ENCODE peak calls at places on chromosomes 11 and 22, in seven cellular contexts. One of them, this sample, is unnamed.

GRCh38 chr11:47400813-47401279 is 7.5 kb upstream of the SLC39A13 start:
- DNase-seq in HCT116: no peak
- DNase-seq in A549: no peak
- DNase-seq in GM23248: peak; percentile 24
- DNase-seq in AG04450: no peak
- DNase-seq in CD8-positive, alpha-beta T cell: no peak
- DNase-seq in colonic mucosa: no peak
- DNase-seq in this sample: no peak

GRCh38 chr22:26492220-26492619 is 8.5 kb downstream of the SRRD start:
- DNase-seq in AG04450: no peak
- DNase-seq in GM23248: no peak
- DNase-seq in CD8-positive, alpha-beta T cell: no peak
- DNase-seq in colonic mucosa: no peak
- DNase-seq in A549: no peak
- DNase-seq in HCT116: no peak
- DNase-seq in this sample: no peak

GRCh38 chr11:122786896-122787295 is 51.4 kb upstream of the CRTAM start:
- DNase-seq in GM23248: no peak
- DNase-seq in colonic mucosa: no peak
- DNase-seq in AG04450: no peak
- DNase-seq in HCT116: no peak
- DNase-seq in CD8-positive, alpha-beta T cell: no peak
- DNase-seq in A549: no peak
- DNase-seq in this sample: no peak

GRCh38 chr11:65817312-65817814 is 16.4 kb upstream of the SNX32 start:
- DNase-seq in AG04450: no peak
- DNase-seq in CD8-positive, alpha-beta T cell: no peak
- DNase-seq in GM23248: no peak
- DNase-seq in A549: no peak
- DNase-seq in colonic mucosa: no peak
- DNase-seq in HCT116: no peak
- DNase-seq in this sample: no peak

GRCh38 chr11:57379732-57380131 is 1.2 kb downstream of the PRG3 start:
- DNase-seq in A549: no peak
- DNase-seq in GM23248: peak; percentile 53
- DNase-seq in CD8-positive, alpha-beta T cell: no peak
- DNase-seq in HCT116: no peak
- DNase-seq in colonic mucosa: no peak
- DNase-seq in AG04450: no peak
- DNase-seq in this sample: no peak

GRCh38 chr11:101401245-101401644 is 182.6 kb downstream of the TRPC6 start:
- DNase-seq in A549: no peak
- DNase-seq in CD8-positive, alpha-beta T cell: no peak
- DNase-seq in HCT116: no peak
- DNase-seq in colonic mucosa: no peak
- DNase-seq in GM23248: peak; percentile 12
- DNase-seq in AG04450: peak; percentile 30
- DNase-seq in this sample: no peak

GRCh38 chr11:2517016-2517385 is 72.2 kb downstream of the KCNQ1 start:
- DNase-seq in colonic mucosa: peak; percentile 16
- DNase-seq in HCT116: no peak
- DNase-seq in GM23248: no peak
- DNase-seq in CD8-positive, alpha-beta T cell: no peak
- DNase-seq in A549: no peak
- DNase-seq in AG04450: no peak
- DNase-seq in this sample: no peak

GRCh38 chr11:82191690-82192089 is 542.0 kb downstream of the FAM181B start:
- DNase-seq in CD8-positive, alpha-beta T cell: no peak
- DNase-seq in AG04450: no peak
- DNase-seq in HCT116: no peak
- DNase-seq in colonic mucosa: no peak
- DNase-seq in GM23248: no peak
- DNase-seq in A549: no peak
- DNase-seq in this sample: no peak

GRCh38 chr22:48897959-48898358 is 929.7 kb downstream of the BRD1 start:
- DNase-seq in GM23248: no peak
- DNase-seq in A549: no peak
- DNase-seq in AG04450: no peak
- DNase-seq in colonic mucosa: peak; percentile 6
- DNase-seq in CD8-positive, alpha-beta T cell: no peak
- DNase-seq in HCT116: no peak
- DNase-seq in this sample: peak; percentile 30

GRCh38 chr11:131867457-131868257 is 497.2 kb downstream of the NTM start:
- DNase-seq in CD8-positive, alpha-beta T cell: no peak
- DNase-seq in colonic mucosa: peak; percentile 46
- DNase-seq in A549: no peak
- DNase-seq in HCT116: no peak
- DNase-seq in AG04450: peak; percentile 81
- DNase-seq in GM23248: peak; percentile 86
- DNase-seq in this sample: peak; percentile 58

GRCh38 chr11:55503449-55503848 is 50.8 kb upstream of the OR4C15 start:
- DNase-seq in colonic mucosa: no peak
- DNase-seq in GM23248: no peak
- DNase-seq in CD8-positive, alpha-beta T cell: no peak
- DNase-seq in AG04450: no peak
- DNase-seq in A549: no peak
- DNase-seq in HCT116: no peak
- DNase-seq in this sample: no peak

GRCh38 chr22:27718186-27719032 is 83.1 kb downstream of the MN1 start:
- DNase-seq in HCT116: peak; percentile 87
- DNase-seq in A549: peak; percentile 92
- DNase-seq in colonic mucosa: peak; percentile 56
- DNase-seq in AG04450: peak; percentile 69
- DNase-seq in CD8-positive, alpha-beta T cell: no peak
- DNase-seq in GM23248: peak; percentile 99
- DNase-seq in this sample: peak; percentile 93

GRCh38 chr11:19727246-19727645 is 14.6 kb downstream of the NAV2 start:
- DNase-seq in colonic mucosa: no peak
- DNase-seq in GM23248: peak; percentile 62
- DNase-seq in CD8-positive, alpha-beta T cell: no peak
- DNase-seq in HCT116: no peak
- DNase-seq in A549: no peak
- DNase-seq in AG04450: peak; percentile 44
- DNase-seq in this sample: no peak

GRCh38 chr11:22049276-22049675 is 143.6 kb upstream of the ANO5 start:
- DNase-seq in HCT116: no peak
- DNase-seq in GM23248: peak; percentile 8
- DNase-seq in A549: no peak
- DNase-seq in colonic mucosa: no peak
- DNase-seq in AG04450: no peak
- DNase-seq in CD8-positive, alpha-beta T cell: no peak
- DNase-seq in this sample: no peak

GRCh38 chr22:44449061-44449682 is 48.9 kb downstream of the RTL6 start:
- DNase-seq in AG04450: peak; percentile 85
- DNase-seq in GM23248: peak; percentile 95
- DNase-seq in A549: peak; percentile 34
- DNase-seq in colonic mucosa: no peak
- DNase-seq in HCT116: no peak
- DNase-seq in CD8-positive, alpha-beta T cell: no peak
- DNase-seq in this sample: peak; percentile 76

GRCh38 chr11:84714316-84714780 is 912.8 kb downstream of the DLG2 start:
- DNase-seq in A549: peak; percentile 18
- DNase-seq in GM23248: peak; percentile 60
- DNase-seq in AG04450: no peak
- DNase-seq in colonic mucosa: peak; percentile 76
- DNase-seq in CD8-positive, alpha-beta T cell: peak; percentile 29
- DNase-seq in HCT116: peak; percentile 12
- DNase-seq in this sample: peak; percentile 36

GRCh38 chr22:24952837-24953293 is 349 bp downstream of the KIAA1671 start:
- DNase-seq in AG04450: no peak
- DNase-seq in GM23248: peak; percentile 80
- DNase-seq in colonic mucosa: peak; percentile 59
- DNase-seq in CD8-positive, alpha-beta T cell: no peak
- DNase-seq in HCT116: peak; percentile 31
- DNase-seq in A549: peak; percentile 73
- DNase-seq in this sample: peak; percentile 5

GRCh38 chr22:46969961-46970360 is 207.5 kb downstream of the TBC1D22A start:
- DNase-seq in A549: no peak
- DNase-seq in CD8-positive, alpha-beta T cell: no peak
- DNase-seq in GM23248: no peak
- DNase-seq in AG04450: no peak
- DNase-seq in colonic mucosa: no peak
- DNase-seq in HCT116: no peak
- DNase-seq in this sample: no peak

GRCh38 chr22:22547692-22548348 is 11.2 kb downstream of the PRAME start:
- DNase-seq in HCT116: no peak
- DNase-seq in CD8-positive, alpha-beta T cell: no peak
- DNase-seq in colonic mucosa: no peak
- DNase-seq in A549: no peak
- DNase-seq in AG04450: no peak
- DNase-seq in GM23248: no peak
- DNase-seq in this sample: no peak

GRCh38 chr11:47514825-47515647 is 37.9 kb downstream of the CELF1 start:
- DNase-seq in A549: no peak
- DNase-seq in AG04450: peak; percentile 70
- DNase-seq in CD8-positive, alpha-beta T cell: no peak
- DNase-seq in HCT116: no peak
- DNase-seq in colonic mucosa: no peak
- DNase-seq in GM23248: peak; percentile 89
- DNase-seq in this sample: no peak

GRCh38 chr11:17798253-17798652 is 63.7 kb downstream of the KCNC1 start:
- DNase-seq in CD8-positive, alpha-beta T cell: no peak
- DNase-seq in colonic mucosa: no peak
- DNase-seq in AG04450: no peak
- DNase-seq in A549: no peak
- DNase-seq in HCT116: no peak
- DNase-seq in GM23248: no peak
- DNase-seq in this sample: no peak

GRCh38 chr22:16800358-16800757 is 24.9 kb downstream of the XKR3 start:
- DNase-seq in GM23248: no peak
- DNase-seq in HCT116: no peak
- DNase-seq in colonic mucosa: no peak
- DNase-seq in A549: no peak
- DNase-seq in CD8-positive, alpha-beta T cell: no peak
- DNase-seq in AG04450: no peak
- DNase-seq in this sample: no peak

GRCh38 chr22:46107089-46107664 is 43.1 kb upstream of the PPARA start:
- DNase-seq in GM23248: peak; percentile 44
- DNase-seq in AG04450: no peak
- DNase-seq in CD8-positive, alpha-beta T cell: no peak
- DNase-seq in HCT116: no peak
- DNase-seq in colonic mucosa: no peak
- DNase-seq in A549: no peak
- DNase-seq in this sample: no peak

DNA sequence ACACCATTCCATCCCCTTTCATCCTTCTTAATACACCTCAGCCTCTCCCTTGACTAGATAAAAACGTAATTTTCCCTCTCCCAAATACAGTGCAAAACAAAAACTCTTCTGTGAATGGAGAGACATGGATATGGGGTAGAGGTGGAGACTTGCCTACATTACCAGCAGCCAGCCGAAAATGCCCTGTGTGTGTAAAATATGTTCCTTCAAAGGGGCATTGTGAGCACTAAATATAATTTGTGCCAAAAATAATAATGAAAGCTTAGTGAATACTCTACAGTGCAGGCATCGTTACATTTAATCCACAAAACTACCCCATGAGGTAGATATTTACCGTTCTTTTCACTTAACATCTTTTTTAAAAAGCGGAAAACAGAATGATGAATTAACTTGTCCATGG is 1.0 kb upstream of the TRIM44 start:
- DNase-seq in colonic mucosa: no peak
- DNase-seq in A549: no peak
- DNase-seq in GM23248: peak; percentile 16
- DNase-seq in CD8-positive, alpha-beta T cell: no peak
- DNase-seq in AG04450: no peak
- DNase-seq in HCT116: no peak
- DNase-seq in this sample: no peak
- H3K27ac ChIP-seq in colonic mucosa: peak overlapping the region; percentile 90
- H3K27ac ChIP-seq in A549: peak overlapping the region; percentile 95
- H3K27ac ChIP-seq in GM23248: peak overlapping the region; percentile 87
- H3K27ac ChIP-seq in CD8-positive, alpha-beta T cell: no peak overlapping the region
- H3K27ac ChIP-seq in AG04450: no peak overlapping the region
- H3K27ac ChIP-seq in HCT116: no peak overlapping the region
- H3K27ac ChIP-seq in this sample: peak overlapping the region; percentile 98

GRCh38 chr11:114145166-114145695 is 85.7 kb downstream of the ZBTB16 start:
- DNase-seq in AG04450: no peak
- DNase-seq in GM23248: no peak
- DNase-seq in colonic mucosa: no peak
- DNase-seq in A549: no peak
- DNase-seq in CD8-positive, alpha-beta T cell: no peak
- DNase-seq in HCT116: no peak
- DNase-seq in this sample: no peak
- H3K27ac ChIP-seq in AG04450: no peak overlapping the region
- H3K27ac ChIP-seq in GM23248: no peak overlapping the region
- H3K27ac ChIP-seq in colonic mucosa: no peak overlapping the region
- H3K27ac ChIP-seq in A549: no peak overlapping the region
- H3K27ac ChIP-seq in CD8-positive, alpha-beta T cell: no peak overlapping the region
- H3K27ac ChIP-seq in HCT116: no peak overlapping the region
- H3K27ac ChIP-seq in this sample: no peak overlapping the region

GRCh38 chr11:70142171-70142875 is 60.8 kb upstream of the FADD start:
- DNase-seq in AG04450: no peak
- DNase-seq in A549: peak; percentile 51
- DNase-seq in GM23248: peak; percentile 17
- DNase-seq in HCT116: peak; percentile 50
- DNase-seq in colonic mucosa: no peak
- DNase-seq in CD8-positive, alpha-beta T cell: no peak
- DNase-seq in this sample: no peak
- H3K27ac ChIP-seq in AG04450: no peak overlapping the region
- H3K27ac ChIP-seq in A549: peak overlapping the region; percentile 2
- H3K27ac ChIP-seq in GM23248: no peak overlapping the region
- H3K27ac ChIP-seq in HCT116: peak overlapping the region; percentile 34
- H3K27ac ChIP-seq in colonic mucosa: no peak overlapping the region
- H3K27ac ChIP-seq in CD8-positive, alpha-beta T cell: no peak overlapping the region
- H3K27ac ChIP-seq in this sample: no peak overlapping the region

GRCh38 chr11:121419839-121420238 is 32.3 kb upstream of the SORL1 start:
- DNase-seq in GM23248: no peak
- DNase-seq in A549: no peak
- DNase-seq in CD8-positive, alpha-beta T cell: no peak
- DNase-seq in HCT116: no peak
- DNase-seq in colonic mucosa: no peak
- DNase-seq in AG04450: no peak
- DNase-seq in this sample: no peak

GRCh38 chr11:121420398-121420797 is 31.7 kb upstream of the SORL1 start:
- DNase-seq in CD8-positive, alpha-beta T cell: peak; percentile 27
- DNase-seq in colonic mucosa: no peak
- DNase-seq in GM23248: no peak
- DNase-seq in AG04450: no peak
- DNase-seq in A549: no peak
- DNase-seq in HCT116: no peak
- DNase-seq in this sample: no peak

GRCh38 chr11:121418625-121419114 is 33.4 kb upstream of the SORL1 start:
- DNase-seq in A549: no peak
- DNase-seq in HCT116: no peak
- DNase-seq in colonic mucosa: peak; percentile 33
- DNase-seq in GM23248: no peak
- DNase-seq in AG04450: no peak
- DNase-seq in CD8-positive, alpha-beta T cell: peak; percentile 77
- DNase-seq in this sample: no peak

GRCh38 chr11:121422675-121423074 is 29.4 kb upstream of the SORL1 start:
- DNase-seq in AG04450: no peak
- DNase-seq in A549: no peak
- DNase-seq in GM23248: no peak
- DNase-seq in HCT116: no peak
- DNase-seq in CD8-positive, alpha-beta T cell: peak; percentile 32
- DNase-seq in colonic mucosa: no peak
- DNase-seq in this sample: no peak

GRCh38 chr11:121421149-121421906 is 30.8 kb upstream of the SORL1 start:
- DNase-seq in A549: no peak
- DNase-seq in colonic mucosa: no peak
- DNase-seq in HCT116: no peak
- DNase-seq in GM23248: peak; percentile 24
- DNase-seq in CD8-positive, alpha-beta T cell: no peak
- DNase-seq in AG04450: no peak
- DNase-seq in this sample: no peak
- H3K27ac ChIP-seq in A549: no peak overlapping the region
- H3K27ac ChIP-seq in colonic mucosa: no peak overlapping the region
- H3K27ac ChIP-seq in HCT116: no peak overlapping the region
- H3K27ac ChIP-seq in GM23248: no peak overlapping the region
- H3K27ac ChIP-seq in CD8-positive, alpha-beta T cell: no peak overlapping the region
- H3K27ac ChIP-seq in AG04450: no peak overlapping the region
- H3K27ac ChIP-seq in this sample: no peak overlapping the region

This sample was measured in SJSA1.